ENCODE peak calls at places on chromosomes 3 and 15, in five cellular contexts. R is suprapubic skin, T is A673, S is brain microvascular endothelial cell, I is right atrium auricular region. F is an unnamed sample.

GRCh38 chr3:128170866-128171516 is 17.7 kb downstream of the EEFSEC start:
- DNase-seq in S (peak), T (peak), R (no peak), I (peak), F (no peak)

GRCh38 chr3:28575100-28575747 is 226.6 kb upstream of the AZI2 start:
- DNase-seq in I (no peak), S (no peak), R (peak), T (no peak), F (peak)

GRCh38 chr3:160402249-160403027 is 3.0 kb downstream of the SMC4 start:
- DNase-seq in S (no peak), R (no peak), I (no peak), T (no peak), F (no peak)

GRCh38 chr15:60708684-60709083 is 229.7 kb upstream of the ICE2 start:
- DNase-seq in I (no peak), T (no peak), R (no peak), S (peak), F (no peak)

GRCh38 chr3:67018789-67019525 is 20.9 kb downstream of the KBTBD8 start:
- DNase-seq in S (no peak), I (no peak), R (no peak), T (no peak), F (no peak)

GRCh38 chr3:69872783-69873378 is 126.7 kb upstream of the SAMMSON start:
- DNase-seq in I (no peak), S (no peak), T (no peak), R (no peak), F (no peak)

GRCh38 chr15:79849789-79850188 is 47.0 kb downstream of the MTHFS start:
- DNase-seq in T (peak), S (peak), I (no peak), R (no peak), F (no peak)

GRCh38 chr15:56428821-56429458 is 36.0 kb downstream of the MNS1 start:
- DNase-seq in T (peak), S (no peak), R (no peak), I (no peak), F (no peak)

GRCh38 chr3:60094392-60094947 is 1044.6 kb upstream of the CFAP20DC start:
- DNase-seq in T (no peak), R (no peak), S (no peak), I (no peak), F (peak)

GRCh38 chr3:176767385-176767784 is 429.9 kb downstream of the TBL1XR1 start:
- DNase-seq in I (no peak), S (peak), R (no peak), T (no peak), F (peak)

GRCh38 chr3:86828751-86829150 is 162.2 kb downstream of the VGLL3 start:
- DNase-seq in I (no peak), R (no peak), T (no peak), S (no peak), F (no peak)

GRCh38 chr3:30174357-30174756 is 432.0 kb upstream of the TGFBR2 start:
- DNase-seq in I (no peak), R (no peak), T (no peak), S (no peak), F (no peak)
- H3K4me3 ChIP-seq in I (no peak), R (no peak), T (no peak), S (no peak), F (no peak)

GRCh38 chr3:64694127-64694526 is 6.3 kb upstream of the ADAMTS9 start:
- DNase-seq in S (no peak), I (no peak), T (no peak), R (no peak), F (no peak)
- H3K27ac ChIP-seq in S (no peak), I (peak), T (no peak), R (no peak), F (no peak)

GRCh38 chr3:139388961-139389551 is 391 bp downstream of the COPB2 start:
- DNase-seq in S (no peak), T (peak), I (no peak), R (no peak), F (no peak)

GRCh38 chr3:139389552-139390368 is at the start of gene COPB2:
- DNase-seq in R (peak), T (peak), S (peak), I (peak), F (peak)

GRCh38 chr3:139388077-139388476 is 1.4 kb downstream of the COPB2 start:
- DNase-seq in T (no peak), S (no peak), R (no peak), I (no peak), F (no peak)
- H3K4me3 ChIP-seq in T (peak), S (peak), R (peak), I (no peak), F (peak)

DNA sequence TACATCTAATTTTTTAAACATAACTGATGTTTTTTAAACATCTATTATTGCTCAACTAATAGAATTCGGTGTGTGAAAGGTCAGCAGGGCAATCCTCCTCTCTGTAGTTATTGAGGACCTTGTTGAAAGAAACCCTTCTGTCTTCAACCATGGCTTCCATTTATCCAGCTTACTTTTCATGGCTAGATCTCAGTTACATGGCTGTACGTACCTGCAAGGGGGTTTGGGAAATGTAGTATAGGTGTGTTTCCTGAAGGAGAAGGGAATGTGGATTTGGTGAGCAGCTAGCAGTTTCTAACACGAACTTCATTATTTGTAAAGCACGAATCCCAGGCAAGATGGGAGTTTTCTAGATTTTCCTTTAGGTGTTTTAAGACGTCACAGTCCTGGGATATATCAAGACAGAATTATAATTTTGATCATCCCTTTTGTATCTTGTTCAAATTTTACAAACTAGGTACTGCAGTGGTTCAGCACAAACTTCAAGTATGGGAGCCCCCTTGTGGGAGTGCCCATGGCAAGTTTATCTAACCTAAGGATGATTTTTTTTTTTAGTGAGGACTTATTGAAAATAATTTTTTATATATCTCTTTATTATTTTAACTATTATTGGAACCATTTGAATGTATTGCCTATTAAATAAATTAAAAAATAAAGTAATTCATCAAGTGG is 41.6 kb downstream of the FBXL2 start:
- DNase-seq in I (no peak), R (no peak), T (peak), S (no peak), F (no peak)
- H3K27ac ChIP-seq in I (no peak), R (no peak), T (no peak), S (no peak), F (no peak)

DNA sequence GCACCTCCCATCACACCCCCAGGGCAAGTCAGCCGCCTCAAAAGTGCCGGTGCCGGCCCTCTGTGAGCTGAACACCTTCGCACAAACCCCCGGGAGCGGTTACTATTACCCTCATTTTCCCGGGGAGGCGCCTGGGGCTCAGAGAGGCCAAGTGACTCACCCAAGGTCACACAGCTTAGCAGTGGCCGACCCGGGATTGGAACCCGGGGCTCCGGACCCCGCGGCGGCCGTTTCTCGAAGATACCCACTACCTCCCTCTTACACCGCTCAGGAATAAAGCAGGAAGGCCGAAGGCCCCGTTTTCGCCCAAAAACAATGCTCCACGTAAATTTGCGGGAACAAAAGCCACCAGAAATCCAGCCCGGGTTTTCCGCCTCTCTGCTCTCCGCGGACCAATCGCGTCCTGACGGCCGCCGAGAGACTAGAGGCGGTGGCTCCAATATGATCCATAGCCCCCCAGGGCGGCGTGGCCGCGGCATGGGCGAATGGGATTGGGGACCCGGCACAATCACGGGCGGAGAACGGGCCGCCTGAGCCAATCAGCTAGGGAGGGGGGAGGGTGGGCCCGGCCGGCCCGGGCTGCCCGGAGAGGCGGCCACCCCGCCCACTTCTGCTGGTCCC is 176.8 kb downstream of the OR4M2 start:
- DNase-seq in I (no peak), R (no peak), S (no peak), T (no peak), F (peak)
- H3K4me3 ChIP-seq in I (no peak), R (no peak), S (no peak), T (no peak), F (no peak)

GRCh38 chr3:13549513-13550256 is 760 bp downstream of the FBLN2 start:
- DNase-seq in S (no peak), R (no peak), T (no peak), I (no peak), F (no peak)
- H3K27ac ChIP-seq in S (no peak), R (peak), T (no peak), I (peak), F (no peak)

F was measured in aorta.